ENCODE peak calls at places on chromosomes 3 and 15, in nine cellular contexts. F, C, K, B, Z, I, P, E and X are unnamed samples.

GRCh38 chr15:43774062-43774461 is 2.7 kb downstream of the ELL3 start:
- DNase-seq in F (no peak), C (no peak), K (no peak), B (no peak), Z (no peak), I (no peak), P (no peak), E (no peak), X (no peak)

GRCh38 chr3:186273586-186273985 is 88.4 kb downstream of the DGKG start:
- DNase-seq in F (no peak), C (no peak), K (no peak), B (peak; percentile 84), Z (no peak), I (no peak), P (peak; percentile 65), E (no peak), X (no peak)

GRCh38 chr3:4313606-4314308 is 10.6 kb downstream of the SETMAR start:
- DNase-seq in F (no peak), C (no peak), K (no peak), B (no peak), Z (peak; percentile 28), I (no peak), P (no peak), E (no peak), X (no peak)

GRCh38 chr3:8882171-8882593 is 81.1 kb downstream of the RAD18 start:
- DNase-seq in F (no peak), C (no peak), K (peak; percentile 23), B (no peak), Z (no peak), I (no peak), P (no peak), E (no peak), X (no peak)

GRCh38 chr15:50418041-50418583 is 6.1 kb upstream of the USP8 start:
- DNase-seq in F (no peak), C (no peak), K (no peak), B (no peak), Z (no peak), I (no peak), P (no peak), E (no peak), X (no peak)

GRCh38 chr3:104952587-104952986 is 414.1 kb upstream of the ALCAM start:
- DNase-seq in F (no peak), C (no peak), K (no peak), B (no peak), Z (peak; percentile 85), I (peak; percentile 55), P (no peak), E (peak; percentile 52), X (peak; percentile 26)

GRCh38 chr3:25448750-25449684 is 21.0 kb downstream of the RARB start:
- DNase-seq in F (peak; percentile 69), C (peak; percentile 81), K (no peak), B (peak; percentile 96), Z (peak; percentile 91), I (no peak), P (peak; percentile 92), E (peak; percentile 86), X (no peak)

GRCh38 chr3:126968995-126969385 is 13.9 kb upstream of the PLXNA1 start:
- DNase-seq in F (no peak), C (no peak), K (no peak), B (no peak), Z (no peak), I (no peak), P (no peak), E (no peak), X (no peak)

GRCh38 chr15:69994429-69995201 is 103.1 kb downstream of the TLE3 start:
- DNase-seq in F (no peak), C (peak; percentile 32), K (peak; percentile 72), B (no peak), Z (no peak), I (no peak), P (no peak), E (no peak), X (no peak)

GRCh38 chr3:189108735-189109134 is 63.0 kb upstream of the TPRG1 start:
- DNase-seq in F (peak; percentile 4), C (no peak), K (no peak), B (no peak), Z (no peak), I (no peak), P (no peak), E (no peak), X (no peak)

GRCh38 chr3:178170698-178171535 is 365.3 kb upstream of the KCNMB2 start:
- DNase-seq in F (no peak), C (no peak), K (no peak), B (peak; percentile 12), Z (peak; percentile 88), I (peak; percentile 36), P (no peak), E (no peak), X (peak; percentile 71)

GRCh38 chr15:49814709-49815108 is 193.9 kb downstream of the DTWD1 start:
- DNase-seq in F (no peak), C (no peak), K (no peak), B (no peak), Z (no peak), I (no peak), P (no peak), E (no peak), X (no peak)

GRCh38 chr3:194237110-194237509 is 101.2 kb downstream of the HES1 start:
- DNase-seq in F (no peak), C (no peak), K (no peak), B (no peak), Z (no peak), I (no peak), P (no peak), E (no peak), X (no peak)

GRCh38 chr3:107822308-107822707 is 268.5 kb downstream of the CD47 start:
- DNase-seq in F (no peak), C (no peak), K (no peak), B (no peak), Z (no peak), I (no peak), P (no peak), E (no peak), X (no peak)

GRCh38 chr3:18098960-18099587 is 326.1 kb downstream of the SATB1 start:
- DNase-seq in F (no peak), C (no peak), K (no peak), B (no peak), Z (peak; percentile 72), I (peak; percentile 18), P (no peak), E (no peak), X (no peak)

GRCh38 chr3:159128628-159129027 is 326.8 kb downstream of the MFSD1 start:
- DNase-seq in F (no peak), C (no peak), K (no peak), B (no peak), Z (no peak), I (peak; percentile 15), P (no peak), E (no peak), X (no peak)

GRCh38 chr15:48010321-48010720 is 110.5 kb upstream of the SLC24A5 start:
- DNase-seq in F (no peak), C (no peak), K (no peak), B (no peak), Z (no peak), I (no peak), P (no peak), E (no peak), X (no peak)

DNA sequence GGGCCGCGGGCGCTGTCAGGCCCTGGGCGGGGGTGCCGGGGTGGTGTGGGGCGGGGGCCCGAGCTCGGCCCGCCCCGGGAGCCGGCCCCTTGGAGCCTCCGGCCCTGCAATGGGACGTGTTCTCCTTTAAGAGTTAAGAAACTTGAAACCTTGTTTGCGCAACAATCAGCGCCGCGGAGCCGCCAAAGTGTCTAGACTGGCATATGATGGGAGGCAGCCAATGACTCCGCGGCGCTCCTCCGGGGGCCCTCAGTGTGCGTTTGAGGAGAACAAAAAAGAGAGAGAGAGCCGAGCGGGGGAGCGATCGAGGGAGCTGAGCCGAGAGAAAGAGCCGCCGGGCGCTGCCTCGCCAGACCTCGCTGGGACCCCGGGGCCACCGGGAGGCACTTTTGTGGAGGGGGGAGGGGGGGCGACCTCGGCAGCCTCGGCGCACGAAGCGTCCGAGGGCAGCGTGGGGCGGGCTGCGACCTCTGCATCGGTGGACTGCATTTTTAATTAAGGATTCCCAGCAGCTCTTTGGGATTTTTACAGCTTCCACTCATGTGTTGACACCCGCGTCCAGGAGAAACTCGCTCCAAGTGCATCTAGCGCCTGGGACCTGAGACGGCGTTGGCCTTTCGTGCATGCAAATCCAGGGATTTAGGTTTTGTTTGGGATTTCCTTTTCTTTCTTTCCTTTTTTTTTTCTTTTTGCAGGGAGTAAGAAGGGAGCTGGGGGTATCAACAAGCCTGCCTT is at the start of gene SMAD6:
- DNase-seq in F (peak; percentile 99), C (peak; percentile 98), K (peak; percentile 91), B (peak; percentile 97), Z (peak; percentile 98), I (peak; percentile 94), P (peak; percentile 93), E (peak; percentile 96), X (peak; percentile 90)
- TF ChIP-seq CTCF in F (no peak), C (no peak), K (no peak), B (no peak), Z (no peak), I (no peak), P (no peak), E (no peak), X (no peak)

GRCh38 chr3:187954486-187955075 is 199.4 kb upstream of the LPP start:
- DNase-seq in F (no peak), C (no peak), K (no peak), B (no peak), Z (peak; percentile 84), I (peak; percentile 39), P (no peak), E (no peak), X (no peak)
- H3K4me3 ChIP-seq in F (no peak overlapping the region), C (no peak overlapping the region), K (no peak overlapping the region), B (no peak overlapping the region), Z (no peak overlapping the region), I (no peak overlapping the region), P (no peak overlapping the region), E (no peak overlapping the region), X (no peak overlapping the region)

GRCh38 chr15:62307551-62307950 is 142.5 kb upstream of the C2CD4B start:
- DNase-seq in F (no peak), C (no peak), K (no peak), B (no peak), Z (peak; percentile 67), I (no peak), P (no peak), E (no peak), X (no peak)

GRCh38 chr15:62301993-62302665 is 137.0 kb upstream of the C2CD4B start:
- DNase-seq in F (no peak), C (no peak), K (no peak), B (no peak), Z (no peak), I (no peak), P (no peak), E (no peak), X (no peak)

GRCh38 chr15:62306851-62307504 is 141.9 kb upstream of the C2CD4B start:
- DNase-seq in F (peak; percentile 91), C (peak; percentile 87), K (peak; percentile 74), B (peak; percentile 69), Z (peak; percentile 66), I (peak; percentile 23), P (peak; percentile 32), E (peak; percentile 64), X (peak; percentile 63)
- TF ChIP-seq CTCF in F (peak; percentile 82), C (peak; percentile 76), K (peak; percentile 47), B (peak; percentile 67), Z (peak; percentile 73), I (peak; percentile 73), P (peak; percentile 80), E (no peak), X (peak; percentile 74)

DNA sequence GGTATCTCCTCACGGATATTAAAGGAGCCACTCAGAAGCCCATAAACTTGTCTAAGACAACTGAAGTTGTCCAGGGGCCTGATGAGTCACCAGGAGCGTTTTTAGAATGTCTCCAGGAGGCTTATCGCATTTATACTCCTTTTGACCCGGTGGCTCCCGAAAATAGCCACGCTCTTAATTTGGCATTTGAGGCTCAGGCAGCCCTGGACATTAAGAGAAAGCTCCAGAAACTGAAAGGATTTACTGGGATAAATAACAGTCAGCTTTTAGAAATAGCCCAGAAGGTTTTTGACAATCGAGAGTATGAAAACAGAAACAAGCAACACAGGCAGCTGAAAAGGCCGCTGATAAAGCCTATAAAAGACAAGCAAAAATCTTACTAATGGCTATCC is 4.1 kb downstream of the DET1 start:
- DNase-seq in F (no peak), C (peak; percentile 69), K (no peak), B (peak; percentile 53), Z (no peak), I (no peak), P (no peak), E (no peak), X (no peak)
- H3K4me3 ChIP-seq in F (no peak overlapping the region), C (no peak overlapping the region), K (no peak overlapping the region), B (no peak overlapping the region), Z (no peak overlapping the region), I (no peak overlapping the region), P (peak overlapping the region; percentile 11), E (no peak overlapping the region), X (no peak overlapping the region)